ENCODE peak calls at places on chromosomes 1 and 21, in seven cellular contexts. G is ovary, T is A549, E is suprapubic skin, S is heart left ventricle, M is IMR-90, F is endothelial cell of umbilical vein. U is an unnamed sample.

GRCh38 chr1:167467126-167467725 is 51.1 kb downstream of the CD247 start:
- DNase-seq in G (no peak), M (peak; percentile 7), F (no peak), S (no peak), E (no peak), T (peak; percentile 17), U (no peak)

GRCh38 chr1:53732912-53733317 is 6.0 kb downstream of the GLIS1 start:
- DNase-seq in M (peak; percentile 97), T (no peak), G (no peak), E (no peak), F (no peak), S (no peak), U (no peak)

GRCh38 chr1:204171751-204172178 is 5.6 kb upstream of the REN start:
- DNase-seq in T (peak; percentile 49), E (no peak), F (peak; percentile 73), S (no peak), G (no peak), M (peak; percentile 86), U (no peak)

GRCh38 chr1:30997463-30998057 is 68.0 kb downstream of the PUM1 start:
- DNase-seq in F (no peak), S (no peak), T (no peak), E (no peak), M (no peak), G (no peak), U (no peak)

GRCh38 chr21:38244885-38245869 is 11.6 kb upstream of the KCNJ15 start:
- DNase-seq in G (no peak), S (no peak), F (peak; percentile 33), M (peak; percentile 98), T (peak; percentile 77), E (no peak), U (no peak)

GRCh38 chr1:150549496-150550221 is 451 bp downstream of the ADAMTSL4 start:
- DNase-seq in M (no peak), G (peak; percentile 65), E (no peak), S (no peak), F (no peak), T (no peak), U (peak; percentile 37)

GRCh38 chr1:230091473-230092231 is 24.6 kb downstream of the GALNT2 start:
- DNase-seq in M (peak; percentile 66), E (no peak), F (no peak), S (no peak), T (no peak), G (no peak), U (no peak)

GRCh38 chr21:37546949-37547614 is 180.5 kb downstream of the DYRK1A start:
- DNase-seq in S (no peak), E (no peak), M (no peak), F (peak; percentile 86), T (no peak), G (no peak), U (no peak)

GRCh38 chr1:30787266-30787665 is 29.7 kb upstream of the LAPTM5 start:
- DNase-seq in F (no peak), T (no peak), E (no peak), M (no peak), S (no peak), G (no peak), U (no peak)

GRCh38 chr21:45724994-45725843 is 81.7 kb downstream of the PCBP3 start:
- DNase-seq in G (no peak), S (no peak), F (no peak), M (no peak), T (no peak), E (no peak), U (no peak)

GRCh38 chr1:87669671-87670070 is 341.0 kb downstream of the LMO4 start:
- DNase-seq in S (no peak), T (no peak), G (no peak), M (no peak), E (no peak), F (no peak), U (no peak)

GRCh38 chr1:204659061-204659460 is 26.5 kb downstream of the LRRN2 start:
- DNase-seq in E (no peak), G (no peak), M (no peak), S (no peak), T (no peak), F (no peak), U (no peak)

GRCh38 chr1:172351347-172351746 is 69.1 kb upstream of the C1orf105 start:
- DNase-seq in T (no peak), S (no peak), G (no peak), F (no peak), M (peak; percentile 43), E (no peak), U (no peak)

GRCh38 chr1:60699304-60699703 is 383.1 kb upstream of the NFIA start:
- DNase-seq in M (no peak), S (no peak), T (no peak), G (no peak), F (no peak), E (no peak), U (no peak)

GRCh38 chr1:52632732-52633290 is at the start of gene SHISAL2A:
- DNase-seq in F (no peak), T (no peak), G (peak; percentile 27), S (peak; percentile 20), M (no peak), E (no peak), U (peak; percentile 40)

GRCh38 chr1:223216482-223217205 is 73.6 kb upstream of the TLR5 start:
- DNase-seq in F (no peak), S (no peak), M (no peak), E (no peak), T (no peak), G (no peak), U (peak; percentile 12)

GRCh38 chr1:233244183-233244582 is 51.3 kb downstream of the PCNX2 start:
- DNase-seq in F (no peak), E (no peak), M (peak; percentile 61), S (no peak), T (peak; percentile 86), G (no peak), U (peak; percentile 47)

DNA sequence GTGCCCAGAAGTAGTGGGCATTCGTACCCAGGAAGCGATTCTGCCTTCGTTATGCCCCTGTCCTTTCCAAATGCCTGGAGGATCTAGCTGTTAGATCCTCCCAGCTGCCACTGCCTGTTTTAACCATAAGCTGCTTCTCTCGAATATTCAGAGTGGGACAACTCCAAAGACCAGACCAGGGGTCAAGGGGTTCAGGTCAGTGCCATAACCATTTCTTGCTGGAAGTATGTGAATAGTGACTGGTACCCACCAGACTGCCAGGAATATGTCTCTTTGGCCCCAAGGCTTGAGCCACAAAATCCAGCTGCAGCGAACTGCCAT is 914 bp upstream of the MTF1 start:
- DNase-seq in E (no peak), F (no peak), T (no peak), G (no peak), M (no peak), S (no peak), U (no peak)
- TF ChIP-seq CTCF in E (no peak), F (no peak), T (no peak), G (no peak), M (no peak), S (no peak), U (no peak)

DNA sequence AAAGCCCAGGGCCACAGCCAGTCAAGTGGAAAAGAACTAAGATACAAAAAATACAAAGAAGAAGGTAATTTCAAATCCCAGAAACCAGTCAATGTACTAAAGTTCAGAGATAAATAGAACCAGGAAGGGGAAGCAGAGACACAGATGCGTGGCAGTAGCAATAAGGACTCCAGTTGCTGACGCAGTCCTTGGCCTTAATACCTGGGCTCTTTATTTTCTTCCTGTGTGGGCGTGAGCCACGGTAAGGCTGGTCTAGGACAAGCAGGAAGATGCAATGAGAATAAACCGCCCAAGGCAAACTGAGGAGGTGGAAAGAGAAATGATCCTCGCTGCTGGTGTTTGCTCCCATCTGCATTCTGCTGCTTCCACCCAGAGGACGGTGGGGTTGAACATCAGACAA is 65.6 kb upstream of the PLXNA2 start:
- DNase-seq in S (no peak), G (no peak), T (no peak), F (no peak), E (no peak), M (no peak), U (no peak)
- TF ChIP-seq POLR2A in S (no peak), G (no peak), T (no peak), F (no peak), E (no peak), M (no peak), U (no peak)

DNA sequence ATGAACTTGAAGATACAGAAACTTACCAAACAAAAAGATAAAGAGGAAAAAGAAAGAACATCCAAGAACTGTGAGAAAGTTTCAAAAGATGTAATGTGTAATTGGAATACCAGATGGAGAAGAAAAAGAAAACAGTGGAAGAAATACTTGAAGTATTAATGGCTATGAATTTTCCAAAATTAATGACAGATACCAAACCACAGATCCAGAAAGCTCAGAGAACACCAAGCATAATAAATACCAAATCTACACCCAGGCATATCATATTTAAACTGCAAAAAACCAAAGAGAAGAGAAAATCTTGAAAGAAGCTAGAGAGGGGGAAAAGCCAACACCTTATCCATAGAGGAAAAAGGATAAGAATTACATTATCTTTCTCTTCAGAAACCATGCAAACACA is 136.4 kb downstream of the CLIC6 start:
- DNase-seq in E (no peak), S (no peak), F (no peak), M (no peak), T (no peak), G (no peak), U (no peak)
- H3K4me1 ChIP-seq in E (peaks cover 27% of the 10 kb centered on the region), S (no peaks in the 10 kb centered on the region), F (peaks cover 27% of the 10 kb centered on the region), M (peaks cover 29% of the 10 kb centered on the region), T (peaks cover 56% of the 10 kb centered on the region), G (peaks cover 8% of the 10 kb centered on the region), U (peaks cover 11% of the 10 kb centered on the region)

GRCh38 chr1:116878804-116879477 is 30.8 kb upstream of the PTGFRN start:
- DNase-seq in F (peak; percentile 72), M (peak; percentile 17), G (peak; percentile 30), T (no peak), E (no peak), S (peak; percentile 38), U (peak; percentile 34)
- TF ChIP-seq CTCF in F (no peak), M (no peak), G (no peak), T (no peak), E (no peak), S (no peak), U (no peak)

U was measured in body of pancreas.